ENCODE peak calls at places on chromosomes 5 and 9, in seven cellular contexts. One of them, this sample, is unnamed.

GRCh38 chr9:33813712-33814641 is 3.0 kb upstream of the UBE2R2 start:
- DNase-seq in epithelial cell of prostate: peak
- DNase-seq in stimulated activated CD4-positive, alpha-beta T cell treated with anti-CD3 and anti-CD28 coated beads, Interleukin-4, amount 100 ng/mL, for 4 hours: no peak
- DNase-seq in globus pallidus: peak
- DNase-seq in fibroblast of mammary gland: peak
- DNase-seq in stimulated activated CD8-positive, alpha-beta memory T cell treated with anti-CD3 and anti-CD28 coated beads, Interleukin-2, amount 100 ng/mL, for 1 hour: no peak
- DNase-seq in HEK293T: peak
- DNase-seq in this sample: no peak

GRCh38 chr9:5557606-5558587 is 47.6 kb downstream of the PDCD1LG2 start:
- DNase-seq in epithelial cell of prostate: no peak
- DNase-seq in stimulated activated CD4-positive, alpha-beta T cell treated with anti-CD3 and anti-CD28 coated beads, Interleukin-4, amount 100 ng/mL, for 4 hours: no peak
- DNase-seq in globus pallidus: peak
- DNase-seq in fibroblast of mammary gland: no peak
- DNase-seq in stimulated activated CD8-positive, alpha-beta memory T cell treated with anti-CD3 and anti-CD28 coated beads, Interleukin-2, amount 100 ng/mL, for 1 hour: peak
- DNase-seq in HEK293T: no peak
- DNase-seq in this sample: no peak

GRCh38 chr5:170273968-170274710 is 23.4 kb downstream of the LCP2 start:
- DNase-seq in epithelial cell of prostate: no peak
- DNase-seq in stimulated activated CD4-positive, alpha-beta T cell treated with anti-CD3 and anti-CD28 coated beads, Interleukin-4, amount 100 ng/mL, for 4 hours: peak
- DNase-seq in globus pallidus: peak
- DNase-seq in fibroblast of mammary gland: no peak
- DNase-seq in stimulated activated CD8-positive, alpha-beta memory T cell treated with anti-CD3 and anti-CD28 coated beads, Interleukin-2, amount 100 ng/mL, for 1 hour: no peak
- DNase-seq in HEK293T: peak
- DNase-seq in this sample: no peak

GRCh38 chr9:105444130-105444529 is 3.7 kb upstream of the FSD1L start:
- DNase-seq in epithelial cell of prostate: peak
- DNase-seq in stimulated activated CD4-positive, alpha-beta T cell treated with anti-CD3 and anti-CD28 coated beads, Interleukin-4, amount 100 ng/mL, for 4 hours: no peak
- DNase-seq in globus pallidus: no peak
- DNase-seq in fibroblast of mammary gland: peak
- DNase-seq in stimulated activated CD8-positive, alpha-beta memory T cell treated with anti-CD3 and anti-CD28 coated beads, Interleukin-2, amount 100 ng/mL, for 1 hour: no peak
- DNase-seq in HEK293T: no peak
- DNase-seq in this sample: no peak

GRCh38 chr5:87770601-87771121 is 357.9 kb upstream of the CCNH start:
- DNase-seq in epithelial cell of prostate: no peak
- DNase-seq in stimulated activated CD4-positive, alpha-beta T cell treated with anti-CD3 and anti-CD28 coated beads, Interleukin-4, amount 100 ng/mL, for 4 hours: no peak
- DNase-seq in globus pallidus: peak
- DNase-seq in fibroblast of mammary gland: no peak
- DNase-seq in stimulated activated CD8-positive, alpha-beta memory T cell treated with anti-CD3 and anti-CD28 coated beads, Interleukin-2, amount 100 ng/mL, for 1 hour: no peak
- DNase-seq in HEK293T: no peak
- DNase-seq in this sample: no peak

GRCh38 chr5:9947231-9947693 is 302.4 kb downstream of the ATPSCKMT start:
- DNase-seq in epithelial cell of prostate: no peak
- DNase-seq in stimulated activated CD4-positive, alpha-beta T cell treated with anti-CD3 and anti-CD28 coated beads, Interleukin-4, amount 100 ng/mL, for 4 hours: no peak
- DNase-seq in globus pallidus: no peak
- DNase-seq in fibroblast of mammary gland: no peak
- DNase-seq in stimulated activated CD8-positive, alpha-beta memory T cell treated with anti-CD3 and anti-CD28 coated beads, Interleukin-2, amount 100 ng/mL, for 1 hour: no peak
- DNase-seq in HEK293T: no peak
- DNase-seq in this sample: no peak

GRCh38 chr5:17879276-17879675 is 245.0 kb downstream of the TAF11L14 start:
- DNase-seq in epithelial cell of prostate: no peak
- DNase-seq in stimulated activated CD4-positive, alpha-beta T cell treated with anti-CD3 and anti-CD28 coated beads, Interleukin-4, amount 100 ng/mL, for 4 hours: no peak
- DNase-seq in globus pallidus: no peak
- DNase-seq in fibroblast of mammary gland: no peak
- DNase-seq in stimulated activated CD8-positive, alpha-beta memory T cell treated with anti-CD3 and anti-CD28 coated beads, Interleukin-2, amount 100 ng/mL, for 1 hour: no peak
- DNase-seq in HEK293T: no peak
- DNase-seq in this sample: no peak

GRCh38 chr5:77208507-77209163 is 1.8 kb upstream of the PDE8B start:
- DNase-seq in epithelial cell of prostate: no peak
- DNase-seq in stimulated activated CD4-positive, alpha-beta T cell treated with anti-CD3 and anti-CD28 coated beads, Interleukin-4, amount 100 ng/mL, for 4 hours: no peak
- DNase-seq in globus pallidus: no peak
- DNase-seq in fibroblast of mammary gland: no peak
- DNase-seq in stimulated activated CD8-positive, alpha-beta memory T cell treated with anti-CD3 and anti-CD28 coated beads, Interleukin-2, amount 100 ng/mL, for 1 hour: no peak
- DNase-seq in HEK293T: no peak
- DNase-seq in this sample: peak

GRCh38 chr5:147963436-147963835 is 57.1 kb upstream of the C5orf46 start:
- DNase-seq in epithelial cell of prostate: no peak
- DNase-seq in stimulated activated CD4-positive, alpha-beta T cell treated with anti-CD3 and anti-CD28 coated beads, Interleukin-4, amount 100 ng/mL, for 4 hours: no peak
- DNase-seq in globus pallidus: no peak
- DNase-seq in fibroblast of mammary gland: no peak
- DNase-seq in stimulated activated CD8-positive, alpha-beta memory T cell treated with anti-CD3 and anti-CD28 coated beads, Interleukin-2, amount 100 ng/mL, for 1 hour: no peak
- DNase-seq in HEK293T: no peak
- DNase-seq in this sample: no peak

GRCh38 chr9:69532359-69532758 is 139.8 kb downstream of the APBA1 start:
- DNase-seq in epithelial cell of prostate: no peak
- DNase-seq in stimulated activated CD4-positive, alpha-beta T cell treated with anti-CD3 and anti-CD28 coated beads, Interleukin-4, amount 100 ng/mL, for 4 hours: no peak
- DNase-seq in globus pallidus: no peak
- DNase-seq in fibroblast of mammary gland: no peak
- DNase-seq in stimulated activated CD8-positive, alpha-beta memory T cell treated with anti-CD3 and anti-CD28 coated beads, Interleukin-2, amount 100 ng/mL, for 1 hour: no peak
- DNase-seq in HEK293T: no peak
- DNase-seq in this sample: no peak

GRCh38 chr5:109589983-109590382 is 99.7 kb upstream of the MAN2A1 start:
- DNase-seq in epithelial cell of prostate: no peak
- DNase-seq in stimulated activated CD4-positive, alpha-beta T cell treated with anti-CD3 and anti-CD28 coated beads, Interleukin-4, amount 100 ng/mL, for 4 hours: no peak
- DNase-seq in globus pallidus: no peak
- DNase-seq in fibroblast of mammary gland: no peak
- DNase-seq in stimulated activated CD8-positive, alpha-beta memory T cell treated with anti-CD3 and anti-CD28 coated beads, Interleukin-2, amount 100 ng/mL, for 1 hour: no peak
- DNase-seq in HEK293T: no peak
- DNase-seq in this sample: no peak

GRCh38 chr9:136671646-136672430 is 9.1 kb downstream of the EGFL7 start:
- DNase-seq in epithelial cell of prostate: no peak
- DNase-seq in stimulated activated CD4-positive, alpha-beta T cell treated with anti-CD3 and anti-CD28 coated beads, Interleukin-4, amount 100 ng/mL, for 4 hours: peak
- DNase-seq in globus pallidus: no peak
- DNase-seq in fibroblast of mammary gland: no peak
- DNase-seq in stimulated activated CD8-positive, alpha-beta memory T cell treated with anti-CD3 and anti-CD28 coated beads, Interleukin-2, amount 100 ng/mL, for 1 hour: no peak
- DNase-seq in HEK293T: peak
- DNase-seq in this sample: no peak

GRCh38 chr9:98906273-98907040 is 37.2 kb upstream of the COL15A1 start:
- DNase-seq in epithelial cell of prostate: no peak
- DNase-seq in stimulated activated CD4-positive, alpha-beta T cell treated with anti-CD3 and anti-CD28 coated beads, Interleukin-4, amount 100 ng/mL, for 4 hours: no peak
- DNase-seq in globus pallidus: no peak
- DNase-seq in fibroblast of mammary gland: peak
- DNase-seq in stimulated activated CD8-positive, alpha-beta memory T cell treated with anti-CD3 and anti-CD28 coated beads, Interleukin-2, amount 100 ng/mL, for 1 hour: no peak
- DNase-seq in HEK293T: no peak
- DNase-seq in this sample: no peak

GRCh38 chr5:112554089-112554977 is 135.3 kb upstream of the EPB41L4A start:
- DNase-seq in epithelial cell of prostate: no peak
- DNase-seq in stimulated activated CD4-positive, alpha-beta T cell treated with anti-CD3 and anti-CD28 coated beads, Interleukin-4, amount 100 ng/mL, for 4 hours: no peak
- DNase-seq in globus pallidus: peak
- DNase-seq in fibroblast of mammary gland: peak
- DNase-seq in stimulated activated CD8-positive, alpha-beta memory T cell treated with anti-CD3 and anti-CD28 coated beads, Interleukin-2, amount 100 ng/mL, for 1 hour: no peak
- DNase-seq in HEK293T: no peak
- DNase-seq in this sample: no peak

GRCh38 chr9:34987160-34988040 is 2.1 kb upstream of the DNAJB5 start:
- DNase-seq in epithelial cell of prostate: no peak
- DNase-seq in stimulated activated CD4-positive, alpha-beta T cell treated with anti-CD3 and anti-CD28 coated beads, Interleukin-4, amount 100 ng/mL, for 4 hours: no peak
- DNase-seq in globus pallidus: no peak
- DNase-seq in fibroblast of mammary gland: peak
- DNase-seq in stimulated activated CD8-positive, alpha-beta memory T cell treated with anti-CD3 and anti-CD28 coated beads, Interleukin-2, amount 100 ng/mL, for 1 hour: no peak
- DNase-seq in HEK293T: no peak
- DNase-seq in this sample: no peak

GRCh38 chr5:10708189-10708944 is 52.7 kb downstream of the DAP start:
- DNase-seq in epithelial cell of prostate: no peak
- DNase-seq in stimulated activated CD4-positive, alpha-beta T cell treated with anti-CD3 and anti-CD28 coated beads, Interleukin-4, amount 100 ng/mL, for 4 hours: no peak
- DNase-seq in globus pallidus: no peak
- DNase-seq in fibroblast of mammary gland: no peak
- DNase-seq in stimulated activated CD8-positive, alpha-beta memory T cell treated with anti-CD3 and anti-CD28 coated beads, Interleukin-2, amount 100 ng/mL, for 1 hour: no peak
- DNase-seq in HEK293T: no peak
- DNase-seq in this sample: no peak

This sample was measured in left lung.